ENCODE peak calls at places on chromosome 7, in six cellular contexts. K is brain microvascular endothelial cell, B is Calu3, J is HTR-8/SVneo, M is HS-27A, E is neural crest cell. S is an unnamed sample.

GRCh38 chr7:65369843-65370242 is 3.8 kb upstream of the ZNF92 start:
- DNase-seq in K (no peak), M (no peak), J (no peak), B (no peak), E (no peak), S (no peak)

GRCh38 chr7:66894463-66895080 is 26.5 kb upstream of the TMEM248 start:
- DNase-seq in M (no peak), E (no peak), J (no peak), B (no peak), K (peak; percentile 20), S (no peak)

GRCh38 chr7:142584765-142585164 is 164.5 kb upstream of the PRSS1 start:
- DNase-seq in J (no peak), K (no peak), M (no peak), B (no peak), E (no peak), S (no peak)

GRCh38 chr7:925601-926000 is 28.9 kb downstream of the ADAP1 start:
- DNase-seq in K (no peak), E (no peak), B (peak; percentile 96), J (no peak), M (no peak), S (no peak)

GRCh38 chr7:99372275-99373085 is 2.0 kb upstream of the ARPC1B start:
- DNase-seq in B (peak; percentile 63), E (no peak), K (peak; percentile 38), J (no peak), M (no peak), S (no peak)

GRCh38 chr7:27112960-27113949 is 10.8 kb upstream of the HOXA2 start:
- DNase-seq in K (no peak), J (peak; percentile 71), E (no peak), M (no peak), B (peak; percentile 67), S (no peak)

GRCh38 chr7:148699772-148700629 is 1.3 kb downstream of the CUL1 start:
- DNase-seq in K (no peak), E (no peak), M (no peak), B (no peak), J (peak; percentile 18), S (no peak)

GRCh38 chr7:130346339-130346905 is 1.8 kb downstream of the CPA5 start:
- DNase-seq in M (no peak), K (no peak), J (no peak), B (no peak), E (no peak), S (no peak)